ENCODE peak calls at places on chromosomes 4 and X, in nine cellular contexts. W is EH; B is astrocyte; T is IMR-90; I is HTR-8/SVneo; Q is ascending aorta; F is activated T-helper 1 cell treated with anti-CD3 and anti-CD28 coated beads, Interleukin-12 subunit alpha, Interleukin-12 subunit beta, Interleukin-2, Interleukin-4 antibody, amounts not matched to agents 30 ng/mL and 10 ng/mL and 1 ng/mL, durations not matched to agents 14 hours and 24 hours and 36 hours; U is CD4-positive, alpha-beta T cell; A is T-helper 9 cell. J is an unnamed sample.

GRCh38 chr4:7343353-7343655 is 91.4 kb downstream of the PSAPL1 start:
- DNase-seq in W (no peak), B (no peak), T (no peak), I (no peak), Q (no peak), F (no peak), U (no peak), A (no peak), J (no peak)

GRCh38 chr4:144582975-144583374 is 63.0 kb upstream of the HHIP start:
- DNase-seq in W (no peak), B (peak; percentile 20), T (peak; percentile 28), I (no peak), Q (no peak), F (no peak), U (no peak), A (no peak), J (no peak)

GRCh38 chr4:125750827-125751466 is 436.2 kb downstream of the FAT4 start:
- DNase-seq in W (peak; percentile 60), B (peak; percentile 25), T (peak; percentile 54), I (peak; percentile 32), Q (no peak), F (no peak), U (no peak), A (no peak), J (peak; percentile 22)

GRCh38 chr4:177512646-177513045 is 70.4 kb upstream of the AGA start:
- DNase-seq in W (no peak), B (no peak), T (no peak), I (no peak), Q (no peak), F (no peak), U (no peak), A (no peak), J (no peak)

GRCh38 chrX:30312858-30313257 is 3.7 kb upstream of the NR0B1 start:
- DNase-seq in W (no peak), B (peak; percentile 3), T (no peak), I (peak; percentile 32), Q (no peak), F (no peak), U (no peak), A (no peak), J (no peak)

GRCh38 chr4:16896871-16897270 is 1.6 kb downstream of the LDB2 start:
- DNase-seq in W (peak; percentile 70), B (peak; percentile 77), T (peak; percentile 86), I (no peak), Q (no peak), F (no peak), U (no peak), A (no peak), J (no peak)

GRCh38 chrX:118179161-118179560 is 62.6 kb upstream of the KLHL13 start:
- DNase-seq in W (no peak), B (no peak), T (no peak), I (no peak), Q (no peak), F (no peak), U (no peak), A (no peak), J (no peak)

GRCh38 chr4:128162434-128162833 is 101.3 kb downstream of the LARP1B start:
- DNase-seq in W (peak; percentile 65), B (peak; percentile 32), T (peak; percentile 40), I (no peak), Q (no peak), F (no peak), U (no peak), A (no peak), J (no peak)

GRCh38 chr4:133484287-133484686 is 335.2 kb downstream of the PCDH10 start:
- DNase-seq in W (no peak), B (peak; percentile 42), T (no peak), I (no peak), Q (no peak), F (no peak), U (no peak), A (no peak), J (no peak)

GRCh38 chr4:156676116-156676851 is 295.3 kb downstream of the PDGFC start:
- DNase-seq in W (no peak), B (peak; percentile 21), T (no peak), I (no peak), Q (no peak), F (no peak), U (no peak), A (no peak), J (no peak)

GRCh38 chrX:97858592-97858991 is 974.9 kb downstream of the RPA4 start:
- DNase-seq in W (peak; percentile 27), B (peak; percentile 27), T (peak; percentile 55), I (no peak), Q (no peak), F (no peak), U (no peak), A (no peak), J (no peak)

GRCh38 chr4:98482847-98483806 is 175.3 kb downstream of the TSPAN5 start:
- DNase-seq in W (peak; percentile 59), B (peak; percentile 88), T (peak; percentile 68), I (no peak), Q (no peak), F (peak; percentile 40), U (no peak), A (no peak), J (no peak)

GRCh38 chr4:47824844-47825243 is 13.0 kb downstream of the CORIN start:
- DNase-seq in W (no peak), B (no peak), T (no peak), I (no peak), Q (no peak), F (no peak), U (no peak), A (no peak), J (no peak)

GRCh38 chrX:10176121-10177003 is 19.6 kb downstream of the CLCN4 start:
- DNase-seq in W (no peak), B (no peak), T (no peak), I (no peak), Q (no peak), F (no peak), U (no peak), A (no peak), J (no peak)

GRCh38 chrX:119990409-119990994 is 47.0 kb upstream of the NKAP start:
- DNase-seq in W (no peak), B (no peak), T (no peak), I (no peak), Q (no peak), F (no peak), U (no peak), A (no peak), J (no peak)

GRCh38 chr4:141580523-141580922 is 55.9 kb upstream of the IL15 start:
- DNase-seq in W (peak; percentile 37), B (no peak), T (peak; percentile 19), I (no peak), Q (no peak), F (no peak), U (no peak), A (no peak), J (no peak)

GRCh38 chrX:84712621-84713020 is 210.4 kb upstream of the HDX start:
- DNase-seq in W (no peak), B (no peak), T (no peak), I (no peak), Q (no peak), F (no peak), U (no peak), A (no peak), J (no peak)

GRCh38 chr4:122705035-122705434 is 27.5 kb upstream of the BBS12 start:
- DNase-seq in W (no peak), B (no peak), T (no peak), I (no peak), Q (no peak), F (no peak), U (no peak), A (no peak), J (no peak)